ENCODE peak calls at places on chromosomes 4 and X, in four cellular contexts. W is K562, V is GM12878, T is HepG2. E is an unnamed sample.

GRCh38 chr4:142707397-142707796 is 138.7 kb downstream of the INPP4B start:
- DNase-seq in W (no peak), V (no peak), T (no peak), E (no peak)

GRCh38 chr4:10084651-10085320 is 31.8 kb downstream of the WDR1 start:
- DNase-seq in W (no peak), V (no peak), T (no peak), E (no peak)

GRCh38 chr4:19455850-19456602 is 795.7 kb upstream of the SLIT2 start:
- DNase-seq in W (peak), V (no peak), T (no peak), E (no peak)

GRCh38 chr4:60611762-60612496 is 588.2 kb upstream of the ADGRL3 start:
- DNase-seq in W (no peak), V (no peak), T (no peak), E (no peak)

GRCh38 chrX:53184836-53185235 is 40.2 kb downstream of the KDM5C start:
- DNase-seq in W (no peak), V (no peak), T (no peak), E (no peak)

GRCh38 chr4:6461301-6462165 is 10.9 kb downstream of the PPP2R2C start:
- DNase-seq in W (no peak), V (no peak), T (no peak), E (no peak)

GRCh38 chr4:138972956-138973819 is 42.4 kb upstream of the NOCT start:
- DNase-seq in W (peak), V (no peak), T (no peak), E (no peak)

GRCh38 chr4:26826721-26827120 is 33.9 kb upstream of the STIM2 start:
- DNase-seq in W (no peak), V (peak), T (no peak), E (no peak)

GRCh38 chrX:45748443-45748842 is 547.8 kb upstream of the DIPK2B start:
- DNase-seq in W (no peak), V (no peak), T (no peak), E (no peak)

GRCh38 chr4:174036111-174036510 is 247.4 kb downstream of the FBXO8 start:
- DNase-seq in W (no peak), V (no peak), T (no peak), E (no peak)

GRCh38 chrX:28158019-28158777 is 176.9 kb upstream of the DCAF8L1 start:
- DNase-seq in W (no peak), V (no peak), T (no peak), E (no peak)

GRCh38 chr4:54400802-54401201 is 171.7 kb downstream of the PDGFRA start:
- DNase-seq in W (peak), V (no peak), T (no peak), E (no peak)

GRCh38 chrX:40108959-40109287 is 11.2 kb upstream of the BCOR start:
- DNase-seq in W (peak), V (no peak), T (no peak), E (peak)

GRCh38 chr4:8646296-8647093 is 53.9 kb downstream of the CPZ start:
- DNase-seq in W (no peak), V (no peak), T (no peak), E (no peak)

GRCh38 chr4:136927172-136927571 is 605.1 kb downstream of the PCDH18 start:
- DNase-seq in W (no peak), V (no peak), T (no peak), E (no peak)

GRCh38 chrX:39988496-39988895 is 109.3 kb downstream of the BCOR start:
- DNase-seq in W (no peak), V (no peak), T (no peak), E (no peak)

GRCh38 chr4:122842984-122843531 is 16.4 kb downstream of the FGF2 start:
- DNase-seq in W (no peak), V (no peak), T (no peak), E (no peak)

DNA sequence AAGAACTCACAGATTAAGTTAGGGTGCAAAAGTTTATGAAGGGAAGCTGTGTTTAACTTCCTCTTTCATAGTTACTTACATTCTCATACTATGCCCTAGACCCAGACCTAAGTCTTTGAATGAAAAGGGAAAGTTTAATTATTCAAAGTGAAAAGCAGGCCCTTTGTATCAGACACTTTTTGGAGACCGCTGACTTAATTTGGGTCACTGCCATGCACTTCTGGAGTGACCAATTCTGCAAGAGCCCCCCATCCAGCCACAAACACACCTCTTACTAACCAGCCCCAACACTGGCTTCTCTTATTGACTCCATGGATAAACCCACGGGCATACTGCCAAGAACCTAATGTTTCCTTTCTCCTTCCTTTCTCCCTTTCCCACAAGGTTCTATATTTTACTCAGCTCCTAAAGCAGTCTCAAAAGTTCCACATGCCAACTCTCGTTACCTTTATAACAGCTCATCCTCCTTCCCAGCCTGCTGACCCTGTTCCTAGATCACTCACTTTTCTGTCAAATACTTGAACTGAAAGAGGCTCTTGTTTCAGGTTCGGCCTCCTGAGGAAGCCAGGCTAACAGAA is 34.5 kb downstream of the ABCE1 start:
- DNase-seq in W (peak), V (peak), T (no peak), E (no peak)
- TF ChIP-seq CREB1 in W (no peak), V (no peak), T (no peak), E (no peak)

DNA sequence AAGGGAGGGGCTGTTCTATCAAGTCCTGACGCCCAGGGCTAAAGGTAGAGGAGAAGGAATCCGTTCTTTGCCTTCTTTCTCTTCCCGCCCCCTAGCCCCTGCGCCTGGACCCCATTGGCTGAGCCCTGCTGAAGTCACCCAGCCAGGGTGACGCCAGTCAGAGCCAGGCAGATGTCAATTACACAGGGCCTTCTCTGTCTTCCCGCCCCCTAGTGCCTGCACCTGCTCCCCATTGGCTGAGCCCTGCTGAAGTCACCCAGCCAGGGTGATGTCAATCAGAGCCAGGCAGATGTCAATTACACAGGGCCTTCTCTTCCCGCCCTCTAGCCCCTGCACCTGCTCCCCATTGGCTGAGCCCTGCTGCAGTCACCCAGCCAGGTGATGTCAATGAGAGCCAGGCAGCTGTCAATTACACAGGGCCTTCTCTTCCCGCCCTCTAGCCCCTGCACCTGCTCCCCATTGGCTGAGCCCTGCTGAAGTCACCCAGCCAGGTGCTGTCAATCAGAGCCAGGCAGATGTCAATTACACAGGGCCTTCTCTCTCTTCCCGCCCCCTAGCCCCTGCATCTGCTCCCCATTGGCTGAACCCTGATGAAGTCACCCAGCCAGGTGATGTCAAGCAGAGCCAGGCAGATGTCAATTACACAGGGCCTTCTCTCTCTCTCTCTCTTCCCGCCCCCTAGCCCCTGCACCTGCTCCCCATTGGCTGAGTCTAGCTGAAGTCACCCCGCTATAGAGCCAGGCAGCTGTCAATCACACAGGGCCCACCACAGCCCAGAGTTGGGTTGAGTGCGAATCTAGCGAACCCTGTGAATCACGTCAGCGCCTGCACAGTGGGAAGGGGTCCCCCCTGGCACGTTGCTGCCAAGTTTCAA is 46.4 kb downstream of the ASMT start:
- DNase-seq in W (peak), V (peak), T (peak), E (peak)
- TF ChIP-seq ETV6 in W (no peak), V (no peak), T (no peak), E (no peak)

DNA sequence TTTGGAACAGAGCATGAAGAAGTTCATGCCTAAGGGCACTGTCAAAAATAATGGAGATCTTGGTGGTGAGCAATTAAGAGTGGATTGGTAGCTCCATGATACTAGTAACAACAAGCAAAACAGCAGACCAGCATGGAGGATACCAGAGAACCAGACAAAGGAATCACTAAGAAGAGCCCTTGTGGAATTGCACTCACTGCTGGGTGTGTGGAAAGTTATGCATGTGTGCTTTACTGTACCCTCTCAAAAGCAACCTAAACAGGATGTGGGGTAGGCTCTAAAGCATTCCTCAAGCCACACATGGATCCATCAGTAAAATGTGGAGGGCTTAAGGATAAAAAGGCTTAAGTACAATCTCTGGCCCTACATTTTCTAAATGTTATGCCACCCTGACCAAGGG is 69.5 kb downstream of the AR start:
- DNase-seq in W (no peak), V (no peak), T (no peak), E (no peak)
- TF ChIP-seq CREB1 in W (no peak), V (no peak), T (no peak), E (no peak)

GRCh38 chrX:55142206-55142918 is 53.5 kb downstream of the PAGE2 start:
- DNase-seq in W (no peak), V (no peak), T (peak), E (no peak)
- TF ChIP-seq ETV6 in W (no peak), V (no peak), T (no peak), E (no peak)